ENCODE peak calls at places on chromosomes 7 and 10, in five cellular contexts. A is endothelial cell; B is CD8-positive, alpha-beta T cell; X is upper lobe of right lung; M is colonic mucosa. E is an unnamed sample.

GRCh38 chr7:106723398-106723797 is 62.4 kb upstream of the CCDC71L start:
- DNase-seq in A (no peak), B (no peak), M (no peak), X (no peak), E (no peak)

GRCh38 chr7:102125127-102125561 is 161.5 kb upstream of the SH2B2 start:
- DNase-seq in A (no peak), B (no peak), M (no peak), X (peak), E (no peak)

GRCh38 chr10:127068485-127068884 is 127.9 kb downstream of the INSYN2A start:
- DNase-seq in B (no peak), A (no peak), M (no peak), X (no peak), E (no peak)

GRCh38 chr10:50326757-50327701 is 75.7 kb upstream of the ASAH2 start:
- DNase-seq in A (no peak), B (no peak), X (no peak), M (no peak), E (no peak)

GRCh38 chr7:98559958-98560357 is 57.1 kb upstream of the NPTX2 start:
- DNase-seq in M (no peak), A (no peak), X (no peak), B (no peak), E (no peak)

GRCh38 chr7:88306590-88307048 is at the start of gene STEAP4:
- DNase-seq in A (peak), B (no peak), M (peak), X (peak), E (peak)

GRCh38 chr10:13162013-13162364 is 631 bp downstream of the MCM10 start:
- DNase-seq in X (no peak), B (no peak), A (peak), M (no peak), E (peak)

GRCh38 chr7:12119638-12120303 is 91.3 kb upstream of the TMEM106B start:
- DNase-seq in A (no peak), M (no peak), B (no peak), X (no peak), E (peak)

GRCh38 chr7:2220030-2220429 is 12.7 kb downstream of the MAD1L1 start:
- DNase-seq in A (no peak), B (no peak), X (no peak), M (no peak), E (no peak)

GRCh38 chr10:47276071-47276470 is 23.9 kb upstream of the GDF10 start:
- DNase-seq in A (no peak), M (no peak), X (no peak), B (no peak), E (no peak)

GRCh38 chr7:7851381-7851780 is 117.2 kb upstream of the GLCCI1 start:
- DNase-seq in M (no peak), X (no peak), B (no peak), A (no peak), E (no peak)

GRCh38 chr7:91089382-91089963 is 174.8 kb upstream of the FZD1 start:
- DNase-seq in M (no peak), X (no peak), B (no peak), A (no peak), E (peak)

GRCh38 chr10:44118500-44118899 is 266.4 kb downstream of the CXCL12 start:
- DNase-seq in B (no peak), A (no peak), M (no peak), X (no peak), E (no peak)

GRCh38 chr10:88582806-88583583 is at the start of gene RNLS:
- DNase-seq in M (peak), A (peak), X (peak), B (peak), E (peak)
- TF ChIP-seq CTCF in M (peak), A (peak), X (peak), B (peak), E (peak)

GRCh38 chr7:51060536-51060935 is 256.1 kb downstream of the COBL start:
- DNase-seq in X (no peak), B (no peak), A (no peak), M (no peak), E (no peak)
- TF ChIP-seq CTCF in X (peak), B (no peak), A (peak), M (no peak), E (no peak)

GRCh38 chr10:72375173-72375572 is 20.5 kb upstream of the DNAJB12 start:
- DNase-seq in M (no peak), A (no peak), X (no peak), B (no peak), E (no peak)
- TF ChIP-seq CTCF in M (no peak), A (no peak), X (no peak), B (no peak), E (peak)

GRCh38 chr7:149071182-149071635 is 19.3 kb downstream of the ZNF786 start:
- DNase-seq in X (no peak), A (no peak), M (no peak), B (no peak), E (no peak)

GRCh38 chr7:149063481-149063880 is 27.0 kb downstream of the ZNF786 start:
- DNase-seq in X (no peak), M (no peak), B (no peak), A (no peak), E (no peak)

GRCh38 chr7:149070372-149071140 is 20.0 kb downstream of the ZNF786 start:
- DNase-seq in B (no peak), X (no peak), M (no peak), A (no peak), E (no peak)

GRCh38 chr7:149071641-149072437 is 18.7 kb downstream of the ZNF786 start:
- DNase-seq in M (no peak), A (peak), X (no peak), B (peak), E (peak)

GRCh38 chr7:149067869-149068268 is 22.6 kb downstream of the ZNF786 start:
- DNase-seq in A (no peak), X (no peak), M (no peak), B (no peak), E (no peak)
- TF ChIP-seq CTCF in A (no peak), X (no peak), M (no peak), B (no peak), E (no peak)

E was measured in neural crest cell.